ENCODE peak calls at places on chromosome 20, in eight cellular contexts. L is AG10803; D is GM06990; M is upper lobe of right lung; B is tibial artery; E is heart right ventricle; C is naive thymus-derived CD4-positive, alpha-beta T cell; Y is pancreas. P is an unnamed sample.

GRCh38 chr20:38805958-38806854 is 709 bp downstream of the PPP1R16B start:
- DNase-seq in M (peak; percentile 68), B (no peak), E (no peak), L (no peak), C (peak; percentile 53), D (peak; percentile 66), Y (peak; percentile 57), P (no peak)

GRCh38 chr20:25145131-25145530 is 50.4 kb upstream of the ENTPD6 start:
- DNase-seq in M (no peak), D (no peak), E (no peak), L (no peak), C (no peak), B (no peak), Y (no peak), P (no peak)

GRCh38 chr20:37188787-37189186 is 9.4 kb upstream of the MROH8 start:
- DNase-seq in Y (no peak), M (no peak), B (no peak), D (no peak), L (no peak), E (no peak), C (no peak), P (no peak)

GRCh38 chr20:52104546-52105044 is 87.0 kb downstream of the ZFP64 start:
- DNase-seq in Y (peak; percentile 53), E (no peak), B (no peak), D (no peak), L (peak; percentile 20), M (no peak), C (no peak), P (no peak)

GRCh38 chr20:16476032-16476431 is 97.2 kb downstream of the KIF16B start:
- DNase-seq in C (no peak), Y (no peak), E (no peak), M (no peak), B (no peak), D (peak; percentile 3), L (peak; percentile 55), P (peak; percentile 49)

GRCh38 chr20:2206957-2207769 is 88.6 kb upstream of the TGM3 start:
- DNase-seq in D (peak; percentile 79), M (peak; percentile 91), L (peak; percentile 64), E (peak; percentile 47), C (peak; percentile 17), B (peak; percentile 51), Y (peak; percentile 93), P (no peak)

GRCh38 chr20:24720957-24721356 is 228.1 kb upstream of the CST7 start:
- DNase-seq in D (no peak), M (no peak), B (no peak), E (no peak), C (no peak), L (no peak), Y (no peak), P (no peak)

GRCh38 chr20:20096421-20096820 is 44.1 kb downstream of the CFAP61 start:
- DNase-seq in B (no peak), E (no peak), Y (no peak), D (no peak), L (peak; percentile 61), C (no peak), M (no peak), P (no peak)

GRCh38 chr20:4730782-4731181 is 9.1 kb downstream of the PRND start:
- DNase-seq in Y (no peak), B (no peak), E (peak; percentile 44), D (no peak), C (no peak), L (no peak), M (no peak), P (no peak)

GRCh38 chr20:37565134-37565811 is 37.6 kb upstream of the BLCAP start:
- DNase-seq in C (no peak), E (no peak), D (no peak), Y (no peak), B (no peak), M (no peak), L (no peak), P (no peak)

GRCh38 chr20:34582911-34583310 is 24.4 kb downstream of the MAP1LC3A start:
- DNase-seq in B (no peak), C (no peak), Y (no peak), E (no peak), D (no peak), M (no peak), L (peak; percentile 31), P (no peak)

GRCh38 chr20:57207251-57207650 is 59.2 kb downstream of the BMP7 start:
- DNase-seq in M (no peak), L (no peak), C (no peak), B (no peak), Y (peak; percentile 4), D (no peak), E (no peak), P (no peak)

GRCh38 chr20:26276811-26277210 is 580.2 kb upstream of the ZNF337 start:
- DNase-seq in M (no peak), D (no peak), B (no peak), E (no peak), L (peak; percentile 10), Y (peak; percentile 45), C (no peak), P (no peak)

GRCh38 chr20:21074605-21075336 is 31.4 kb downstream of the LINC00237 start:
- DNase-seq in L (no peak), C (no peak), E (no peak), Y (no peak), M (no peak), B (no peak), D (peak; percentile 22), P (no peak)

GRCh38 chr20:14235355-14235754 is 102.1 kb downstream of the FLRT3 start:
- DNase-seq in L (peak; percentile 71), B (no peak), E (no peak), C (no peak), D (no peak), M (no peak), Y (no peak), P (no peak)

GRCh38 chr20:43185901-43186300 is 3.8 kb downstream of the PTPRT start:
- DNase-seq in D (no peak), E (no peak), C (no peak), Y (no peak), B (no peak), L (no peak), M (no peak), P (no peak)

GRCh38 chr20:52783769-52784168 is 188.4 kb upstream of the TSHZ2 start:
- DNase-seq in E (no peak), D (no peak), Y (no peak), B (no peak), L (no peak), M (no peak), C (no peak), P (peak; percentile 20)

DNA sequence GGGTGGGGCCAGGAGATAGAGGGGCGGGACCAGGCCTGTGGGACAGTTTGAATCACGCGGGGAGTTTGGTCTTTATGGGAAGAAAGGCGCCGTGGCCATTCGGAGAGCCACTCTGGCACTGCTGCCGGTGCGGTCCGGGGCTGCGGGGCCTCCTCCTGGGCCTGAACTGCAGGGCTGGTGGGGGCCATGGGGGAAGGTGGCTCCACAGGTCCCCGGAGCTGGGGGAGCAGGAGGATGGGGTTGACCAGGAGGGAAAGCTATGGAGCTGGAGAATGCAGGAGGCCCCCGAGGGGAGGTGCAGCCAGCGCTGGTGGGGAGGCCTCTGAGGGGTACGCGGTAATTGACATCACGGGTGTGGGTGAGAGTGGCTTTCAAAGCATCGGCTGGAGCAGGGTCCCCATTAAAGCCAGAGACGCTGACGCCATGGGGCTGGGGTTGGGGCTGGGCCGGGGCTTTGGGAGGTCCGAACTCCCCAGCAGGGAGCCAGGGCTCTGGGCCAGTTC is 1.8 kb upstream of the BHLHE23 start:
- DNase-seq in L (no peak), C (no peak), Y (no peak), M (no peak), E (no peak), D (no peak), B (no peak), P (no peak)
- H3K4me3 ChIP-seq in L (no peak overlapping the region), C (peak overlapping the region; percentile 31), Y (no peak overlapping the region), M (no peak overlapping the region), E (no peak overlapping the region), D (peak overlapping the region; percentile 95), B (no peak overlapping the region), P (peak overlapping the region; percentile 83)

DNA sequence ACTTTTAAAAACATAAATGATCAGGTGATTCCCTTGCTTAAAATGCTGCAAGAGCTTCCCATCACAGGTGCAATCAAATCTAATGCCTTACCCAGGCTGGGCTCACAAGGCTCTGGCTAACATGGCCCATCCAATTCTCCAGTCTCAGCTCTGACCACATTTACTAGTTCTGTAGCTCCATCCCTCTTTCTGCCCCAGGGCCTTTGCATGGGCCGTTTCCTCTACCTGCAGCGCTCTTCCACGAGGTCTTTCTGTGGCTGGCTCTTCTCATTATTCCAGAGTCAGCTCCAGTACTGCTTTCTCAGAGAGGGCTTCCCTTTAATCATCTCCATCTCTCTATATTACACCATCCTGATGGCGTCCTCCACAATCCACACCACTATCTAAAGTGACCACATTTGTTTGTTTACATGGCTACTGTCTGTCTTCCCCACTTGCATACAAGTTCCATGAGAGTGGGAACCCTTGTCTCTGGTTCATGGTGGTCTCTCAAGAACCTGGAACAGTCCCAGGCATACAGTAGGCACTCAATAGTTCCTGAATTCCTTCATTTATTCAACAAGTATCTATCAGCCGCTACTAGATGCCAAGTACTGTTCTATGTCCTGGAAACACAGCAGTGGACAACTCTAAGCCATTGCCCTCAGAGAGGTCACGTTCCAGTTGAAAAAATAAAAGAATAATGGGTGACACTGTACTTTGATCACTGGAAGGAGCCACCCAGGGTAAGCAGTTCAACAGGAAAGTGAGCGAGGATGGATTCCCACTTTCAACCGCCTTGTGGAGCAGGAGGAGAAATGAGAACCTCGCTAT is 12.6 kb downstream of the CYP24A1 start:
- DNase-seq in C (no peak), L (no peak), D (no peak), M (no peak), E (no peak), B (no peak), Y (no peak), P (no peak)
- H3K4me3 ChIP-seq in C (no peak overlapping the region), L (no peak overlapping the region), D (no peak overlapping the region), M (no peak overlapping the region), E (no peak overlapping the region), B (no peak overlapping the region), Y (no peak overlapping the region), P (no peak overlapping the region)

GRCh38 chr20:50754420-50754819 is 23.0 kb downstream of the PARD6B start:
- DNase-seq in L (no peak), C (no peak), Y (no peak), M (no peak), B (no peak), D (no peak), E (no peak), P (no peak)
- H3K4me3 ChIP-seq in L (no peak overlapping the region), C (no peak overlapping the region), Y (no peak overlapping the region), M (no peak overlapping the region), B (no peak overlapping the region), D (no peak overlapping the region), E (no peak overlapping the region), P (no peak overlapping the region)

GRCh38 chr20:44584103-44584690 is 1.8 kb downstream of the PKIG start:
- DNase-seq in B (no peak), E (no peak), M (no peak), D (no peak), C (no peak), L (no peak), Y (no peak), P (no peak)

GRCh38 chr20:44580581-44581268 is 1.7 kb upstream of the PKIG start:
- DNase-seq in E (no peak), B (no peak), Y (no peak), C (no peak), D (no peak), L (no peak), M (no peak), P (no peak)

GRCh38 chr20:44581515-44581914 is 864 bp upstream of the PKIG start:
- DNase-seq in Y (no peak), E (no peak), D (no peak), B (no peak), M (no peak), L (no peak), C (no peak), P (no peak)

GRCh38 chr20:44583179-44583578 is 800 bp downstream of the PKIG start:
- DNase-seq in B (no peak), D (no peak), C (no peak), Y (no peak), E (no peak), M (no peak), L (no peak), P (no peak)

GRCh38 chr20:44582321-44583025 is at the start of gene PKIG:
- DNase-seq in B (peak; percentile 71), C (no peak), L (peak; percentile 84), D (no peak), E (peak; percentile 85), M (no peak), Y (no peak), P (no peak)
- H3K4me3 ChIP-seq in B (peak within 1 kb of the TSS; percentile 47), C (no peak within 1 kb of the TSS), L (peak within 1 kb of the TSS; percentile 65), D (peak within 1 kb of the TSS; percentile 58), E (peak within 1 kb of the TSS; percentile 61), M (peak within 1 kb of the TSS; percentile 56), Y (no peak within 1 kb of the TSS), P (no peak within 1 kb of the TSS)